ENCODE peak calls at places on chromosomes 13 and 19, in four cellular contexts. N is heart left ventricle, A is right lobe of liver, F is astrocyte. R is an unnamed sample.

GRCh38 chr19:10768936-10769335 is 51.1 kb downstream of the DNM2 start:
- DNase-seq in N (no peak), A (no peak), F (no peak), R (no peak)

GRCh38 chr19:48539503-48540096 is 12.4 kb upstream of the SULT2B1 start:
- DNase-seq in N (peak), A (no peak), F (peak), R (no peak)

GRCh38 chr19:14440049-14440448 is 6.9 kb downstream of the PKN1 start:
- DNase-seq in N (peak), A (peak), F (no peak), R (peak)

GRCh38 chr19:57351867-57352266 is 796 bp downstream of the ZNF304 start:
- DNase-seq in N (no peak), A (no peak), F (no peak), R (no peak)

GRCh38 chr13:40624338-40624737 is 42.1 kb downstream of the FOXO1 start:
- DNase-seq in N (no peak), A (no peak), F (peak), R (no peak)

GRCh38 chr19:36081385-36081784 is 26.7 kb downstream of the WDR62 start:
- DNase-seq in N (no peak), A (no peak), F (no peak), R (no peak)

GRCh38 chr13:106372199-106373160 is 163.0 kb downstream of the EFNB2 start:
- DNase-seq in N (no peak), A (no peak), F (peak), R (no peak)

GRCh38 chr19:45403781-45404556 is 900 bp downstream of the PPP1R13L start:
- DNase-seq in N (peak), A (peak), F (no peak), R (no peak)

GRCh38 chr13:51637852-51638496 is 53.7 kb downstream of the WDFY2 start:
- DNase-seq in N (no peak), A (no peak), F (no peak), R (no peak)

GRCh38 chr19:42850981-42851717 is 28.4 kb downstream of the PSG1 start:
- DNase-seq in N (peak), A (no peak), F (peak), R (peak)

DNA sequence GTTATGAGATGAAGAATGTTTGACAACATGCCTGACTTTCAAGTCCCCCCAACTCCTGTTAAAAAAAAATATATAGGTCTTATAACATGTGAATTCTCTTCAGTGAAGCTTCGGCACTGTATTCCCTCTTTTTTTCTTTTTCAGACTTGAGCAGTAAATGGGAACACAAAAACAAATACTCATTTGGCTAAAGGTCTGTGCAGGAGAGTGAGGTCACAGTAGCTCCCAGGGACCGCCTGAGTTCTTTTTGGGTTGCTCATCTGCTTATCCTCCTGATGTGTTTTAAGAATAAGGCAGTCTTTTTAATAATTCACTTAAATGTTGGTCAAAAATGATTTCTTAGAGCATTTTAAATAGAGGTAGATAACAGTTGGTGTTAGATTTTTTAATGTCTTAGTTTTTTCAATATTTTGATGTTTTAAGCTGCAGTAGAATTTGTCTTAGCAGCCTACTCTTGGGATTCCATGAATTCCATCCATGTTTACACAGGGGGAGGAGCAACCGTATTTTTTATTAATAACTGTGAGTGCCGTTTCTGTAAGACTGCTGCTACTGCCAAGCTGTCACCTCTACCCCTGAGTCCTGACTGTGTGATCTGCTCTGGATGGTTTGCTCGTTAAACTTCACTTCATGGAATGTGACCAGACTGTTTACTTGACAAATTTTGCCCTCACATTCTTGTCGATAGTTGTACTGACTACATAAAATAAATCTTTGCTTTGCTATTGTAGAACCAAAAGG is 14.9 kb downstream of the HNRNPM start:
- DNase-seq in N (no peak), A (no peak), F (peak), R (no peak)
- H3K27ac ChIP-seq in N (peak), A (peak), F (peak), R (peak)

GRCh38 chr13:33957497-33957905 is 139.6 kb downstream of the RFC3 start:
- DNase-seq in N (no peak), A (no peak), F (no peak), R (no peak)
- H3K4me3 ChIP-seq in N (no peak), A (no peak), F (no peak), R (no peak)

GRCh38 chr13:27160657-27161174 is 10.9 kb downstream of the USP12 start:
- DNase-seq in N (no peak), A (no peak), F (no peak), R (no peak)
- H3K27ac ChIP-seq in N (no peak), A (no peak), F (no peak), R (no peak)

GRCh38 chr13:43368003-43368402 is 344.6 kb downstream of the DNAJC15 start:
- DNase-seq in N (no peak), A (no peak), F (no peak), R (no peak)
- H3K4me3 ChIP-seq in N (no peak), A (peak), F (no peak), R (peak)

GRCh38 chr13:99361197-99361596 is 54.0 kb upstream of the GPR183 start:
- DNase-seq in N (no peak), A (no peak), F (no peak), R (no peak)

GRCh38 chr13:99366075-99366987 is 59.1 kb upstream of the GPR183 start:
- DNase-seq in N (no peak), A (no peak), F (no peak), R (no peak)

GRCh38 chr13:99363391-99363790 is 56.2 kb upstream of the GPR183 start:
- DNase-seq in N (no peak), A (no peak), F (no peak), R (no peak)

GRCh38 chr13:99362362-99362761 is 55.2 kb upstream of the GPR183 start:
- DNase-seq in N (no peak), A (no peak), F (no peak), R (no peak)

GRCh38 chr13:99363949-99364348 is 56.8 kb upstream of the GPR183 start:
- DNase-seq in N (no peak), A (no peak), F (no peak), R (no peak)
- H3K27ac ChIP-seq in N (no peak), A (no peak), F (no peak), R (no peak)

GRCh38 chr19:8150178-8150865 is 930 bp upstream of the FBN3 start:
- DNase-seq in N (no peak), A (no peak), F (no peak), R (no peak)
- H3K4me3 ChIP-seq in N (no peak), A (no peak), F (no peak), R (no peak)

DNA sequence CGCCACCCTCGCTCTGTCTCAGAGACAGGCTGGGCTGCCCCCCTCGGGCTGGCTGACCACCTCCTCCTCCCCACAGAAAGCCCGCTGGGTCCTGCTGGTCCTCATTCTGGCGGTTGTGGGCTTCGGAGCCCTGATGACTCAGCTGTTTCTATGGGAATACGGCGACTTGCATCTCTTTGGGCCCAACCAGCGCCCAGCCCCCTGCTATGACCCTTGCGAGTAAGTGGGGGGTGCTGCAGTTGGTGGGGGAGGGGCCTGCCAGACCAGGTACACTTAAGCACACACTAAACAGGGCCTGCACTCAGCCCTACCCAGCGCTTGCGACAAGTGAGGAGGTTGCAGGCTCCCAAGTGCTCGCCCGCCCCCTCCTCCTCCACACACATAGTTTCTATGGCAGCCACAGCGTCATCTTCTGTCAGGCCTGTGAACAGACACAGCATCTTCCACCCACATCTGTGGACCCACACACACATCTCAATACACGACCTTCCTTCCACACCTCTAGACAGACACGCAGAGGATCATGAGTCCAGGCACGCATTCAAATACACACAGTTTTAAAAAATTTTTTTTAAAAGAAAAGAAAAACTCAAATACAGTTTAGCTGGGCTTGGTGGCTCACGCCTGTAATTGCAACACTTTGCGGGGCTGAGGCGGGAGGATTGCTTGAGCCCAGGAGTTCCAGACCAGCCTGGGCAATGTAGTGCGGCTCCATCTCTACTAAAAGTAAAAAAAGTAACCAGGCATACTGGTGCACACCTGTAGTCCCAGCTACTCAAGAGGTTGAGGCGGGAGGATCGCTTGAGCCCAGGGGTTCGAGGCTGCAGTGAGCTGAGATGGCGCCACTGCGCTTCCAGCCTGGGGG is 18.4 kb downstream of the PLD3 start:
- DNase-seq in N (no peak), A (no peak), F (peak), R (no peak)
- H3K27ac ChIP-seq in N (no peak), A (no peak), F (peak), R (no peak)

R was measured in tibial artery.